ENCODE peak calls at places on chromosome 9, in nine cellular contexts. V, C, G, J, S, F, Y, P and I are unnamed samples.

GRCh38 chr9:136358016-136358415 is 5.5 kb downstream of the DNLZ start:
- DNase-seq in V (no peak), C (no peak), G (no peak), J (no peak), S (no peak), F (no peak), Y (no peak), P (no peak), I (no peak)

GRCh38 chr9:133252301-133252776 is 22.7 kb downstream of the ABO start:
- DNase-seq in V (peak), C (no peak), G (no peak), J (no peak), S (peak), F (peak), Y (no peak), P (no peak), I (no peak)

GRCh38 chr9:130938184-130938651 is 829 bp downstream of the FIBCD1 start:
- DNase-seq in V (no peak), C (peak), G (no peak), J (no peak), S (no peak), F (no peak), Y (no peak), P (no peak), I (no peak)

GRCh38 chr9:89433826-89434225 is 64.1 kb downstream of the SEMA4D start:
- DNase-seq in V (no peak), C (no peak), G (no peak), J (no peak), S (no peak), F (no peak), Y (peak), P (no peak), I (no peak)

GRCh38 chr9:68747043-68747533 is 42.0 kb downstream of the PIP5K1B start:
- DNase-seq in V (no peak), C (no peak), G (no peak), J (no peak), S (peak), F (no peak), Y (no peak), P (no peak), I (no peak)

GRCh38 chr9:16611969-16612368 is 258.5 kb downstream of the BNC2 start:
- DNase-seq in V (no peak), C (no peak), G (no peak), J (no peak), S (no peak), F (no peak), Y (peak), P (no peak), I (no peak)

GRCh38 chr9:70888471-70888870 is 232.9 kb downstream of the TRPM3 start:
- DNase-seq in V (no peak), C (no peak), G (no peak), J (no peak), S (no peak), F (no peak), Y (no peak), P (no peak), I (no peak)

GRCh38 chr9:97786341-97786740 is 66.7 kb upstream of the FOXE1 start:
- DNase-seq in V (no peak), C (no peak), G (no peak), J (no peak), S (no peak), F (peak), Y (peak), P (no peak), I (no peak)

GRCh38 chr9:128913995-128914772 is 6.6 kb upstream of the PHYHD1 start:
- DNase-seq in V (no peak), C (no peak), G (no peak), J (no peak), S (no peak), F (no peak), Y (no peak), P (no peak), I (no peak)

GRCh38 chr9:113541019-113541900 is 77.7 kb downstream of the RGS3 start:
- DNase-seq in V (peak), C (peak), G (no peak), J (no peak), S (peak), F (peak), Y (peak), P (no peak), I (no peak)

GRCh38 chr9:106798021-106798799 is 64.8 kb upstream of the ZNF462 start:
- DNase-seq in V (no peak), C (no peak), G (no peak), J (no peak), S (no peak), F (no peak), Y (no peak), P (no peak), I (no peak)

GRCh38 chr9:73269430-73270101 is 117.9 kb downstream of the ANXA1 start:
- DNase-seq in V (no peak), C (no peak), G (no peak), J (peak), S (peak), F (peak), Y (peak), P (no peak), I (no peak)

GRCh38 chr9:106400950-106401349 is 462.0 kb upstream of the ZNF462 start:
- DNase-seq in V (no peak), C (no peak), G (no peak), J (no peak), S (peak), F (no peak), Y (no peak), P (no peak), I (no peak)

GRCh38 chr9:133075925-133076324 is 14.1 kb downstream of the CEL start:
- DNase-seq in V (no peak), C (no peak), G (peak), J (no peak), S (no peak), F (no peak), Y (peak), P (no peak), I (no peak)

GRCh38 chr9:106869458-106869857 is 6.5 kb downstream of the ZNF462 start:
- DNase-seq in V (no peak), C (no peak), G (peak), J (no peak), S (no peak), F (no peak), Y (peak), P (no peak), I (no peak)

GRCh38 chr9:135332979-135333748 is 146.4 kb upstream of the PPP1R26 start:
- DNase-seq in V (no peak), C (no peak), G (no peak), J (no peak), S (no peak), F (no peak), Y (no peak), P (no peak), I (no peak)

GRCh38 chr9:123339666-123340414 is 16.2 kb upstream of the CRB2 start:
- DNase-seq in V (no peak), C (no peak), G (no peak), J (no peak), S (no peak), F (no peak), Y (no peak), P (no peak), I (no peak)

GRCh38 chr9:95048225-95049087 is 269.1 kb downstream of the FANCC start:
- DNase-seq in V (peak), C (peak), G (peak), J (no peak), S (peak), F (no peak), Y (peak), P (peak), I (no peak)

GRCh38 chr9:74277532-74277931 is 219.6 kb upstream of the RORB start:
- DNase-seq in V (no peak), C (no peak), G (no peak), J (no peak), S (peak), F (no peak), Y (no peak), P (peak), I (peak)

GRCh38 chr9:125540497-125540896 is 166.5 kb downstream of the MAPKAP1 start:
- DNase-seq in V (no peak), C (no peak), G (no peak), J (peak), S (no peak), F (no peak), Y (peak), P (no peak), I (no peak)

GRCh38 chr9:134704499-134704898 is 62.9 kb downstream of the COL5A1 start:
- DNase-seq in V (no peak), C (no peak), G (no peak), J (no peak), S (no peak), F (no peak), Y (no peak), P (no peak), I (no peak)

GRCh38 chr9:95605826-95606555 is 89.2 kb upstream of the PTCH1 start:
- DNase-seq in V (no peak), C (no peak), G (no peak), J (no peak), S (no peak), F (no peak), Y (no peak), P (no peak), I (no peak)

GRCh38 chr9:94445846-94446245 is 109.0 kb upstream of the PCAT7 start:
- DNase-seq in V (no peak), C (no peak), G (no peak), J (no peak), S (no peak), F (no peak), Y (no peak), P (no peak), I (no peak)

GRCh38 chr9:127049044-127049443 is 73.4 kb downstream of the ANGPTL2 start:
- DNase-seq in V (peak), C (no peak), G (peak), J (peak), S (no peak), F (no peak), Y (peak), P (no peak), I (no peak)

GRCh38 chr9:29213374-29214161 is 1640.3 kb upstream of the C9orf72 start:
- DNase-seq in V (peak), C (peak), G (no peak), J (no peak), S (no peak), F (no peak), Y (no peak), P (no peak), I (no peak)

GRCh38 chr9:131043097-131043496 is 34.1 kb downstream of the LAMC3 start:
- DNase-seq in V (no peak), C (no peak), G (no peak), J (no peak), S (no peak), F (no peak), Y (no peak), P (no peak), I (no peak)

GRCh38 chr9:134602547-134603362 is 38.8 kb upstream of the COL5A1 start:
- DNase-seq in V (no peak), C (no peak), G (peak), J (no peak), S (no peak), F (peak), Y (peak), P (no peak), I (no peak)

DNA sequence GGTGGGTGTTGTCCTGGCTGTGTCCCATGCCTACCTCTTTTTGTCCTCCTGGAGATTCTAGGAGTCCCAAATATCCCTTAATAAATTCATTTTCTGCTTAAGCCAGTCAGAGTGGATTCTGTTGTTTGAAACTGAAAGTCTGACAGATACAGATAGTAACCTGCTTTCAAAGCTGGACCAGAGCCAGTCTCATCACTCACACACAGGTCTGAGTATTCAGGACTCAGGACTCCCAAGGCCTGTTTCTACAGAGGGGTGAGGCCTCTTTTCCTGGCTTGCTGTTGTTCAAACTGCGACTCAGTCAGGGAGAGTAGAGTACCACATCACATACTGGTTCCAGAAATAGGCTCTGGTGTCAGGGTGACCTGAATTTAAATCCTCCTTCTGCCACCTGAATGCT is 190.1 kb downstream of the PAX5 start:
- DNase-seq in V (no peak), C (no peak), G (no peak), J (peak), S (no peak), F (no peak), Y (no peak), P (no peak), I (no peak)
- H3K27ac ChIP-seq in V (no peak), C (no peak), G (no peak), J (no peak), S (no peak), F (no peak), Y (no peak), P (no peak), I (no peak)

GRCh38 chr9:91100878-91101450 is 260.8 kb downstream of the AUH start:
- DNase-seq in V (no peak), C (peak), G (peak), J (no peak), S (no peak), F (no peak), Y (no peak), P (no peak), I (no peak)

GRCh38 chr9:91101598-91102168 is 260.0 kb downstream of the AUH start:
- DNase-seq in V (peak), C (no peak), G (no peak), J (no peak), S (peak), F (no peak), Y (no peak), P (peak), I (peak)

GRCh38 chr9:91099471-91099870 is 262.2 kb downstream of the AUH start:
- DNase-seq in V (no peak), C (no peak), G (no peak), J (no peak), S (no peak), F (no peak), Y (no peak), P (no peak), I (no peak)

GRCh38 chr9:91098203-91098602 is 263.5 kb downstream of the AUH start:
- DNase-seq in V (no peak), C (no peak), G (no peak), J (no peak), S (no peak), F (no peak), Y (no peak), P (no peak), I (no peak)

GRCh38 chr9:91102269-91102668 is 259.4 kb downstream of the AUH start:
- DNase-seq in V (no peak), C (no peak), G (no peak), J (no peak), S (no peak), F (no peak), Y (no peak), P (no peak), I (no peak)
- H3K27ac ChIP-seq in V (no peak), C (no peak), G (no peak), J (no peak), S (no peak), F (no peak), Y (no peak), P (no peak), I (no peak)

GRCh38 chr9:82553654-82554366 is 509.1 kb downstream of the RASEF start:
- DNase-seq in V (no peak), C (no peak), G (no peak), J (no peak), S (no peak), F (no peak), Y (peak), P (no peak), I (no peak)
- H3K27ac ChIP-seq in V (peak), C (no peak), G (no peak), J (no peak), S (no peak), F (no peak), Y (no peak), P (no peak), I (no peak)

DNA sequence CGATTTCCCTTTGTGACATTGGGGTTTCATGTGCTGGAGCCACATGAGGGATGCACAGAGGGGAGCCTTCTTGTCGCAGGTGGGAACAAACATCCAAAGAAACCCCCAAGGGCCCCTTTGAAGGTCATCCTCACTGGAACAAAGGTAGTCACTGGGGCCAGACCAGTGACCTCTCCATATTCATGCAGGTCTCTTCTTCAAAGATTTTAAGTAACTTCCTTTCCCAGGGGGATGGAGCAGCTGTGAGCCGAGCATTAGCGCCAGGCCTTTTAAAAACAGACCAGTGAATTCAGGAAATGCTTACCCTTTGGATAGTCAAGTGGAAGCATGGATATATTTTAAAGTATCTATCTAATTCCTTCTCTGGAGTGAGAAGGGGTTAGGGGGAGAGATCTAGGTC is 33.0 kb downstream of the DAPK1 start:
- DNase-seq in V (no peak), C (no peak), G (no peak), J (no peak), S (no peak), F (no peak), Y (no peak), P (no peak), I (no peak)
- H3K27ac ChIP-seq in V (no peak), C (no peak), G (no peak), J (no peak), S (no peak), F (no peak), Y (no peak), P (no peak), I (no peak)

GRCh38 chr9:121732886-121733285 is 81.5 kb downstream of the DAB2IP start:
- DNase-seq in V (no peak), C (no peak), G (no peak), J (no peak), S (no peak), F (no peak), Y (no peak), P (no peak), I (no peak)

GRCh38 chr9:121731090-121731489 is 79.7 kb downstream of the DAB2IP start:
- DNase-seq in V (no peak), C (no peak), G (no peak), J (no peak), S (no peak), F (no peak), Y (no peak), P (no peak), I (no peak)

GRCh38 chr9:121734465-121734864 is 83.0 kb downstream of the DAB2IP start:
- DNase-seq in V (no peak), C (no peak), G (no peak), J (no peak), S (no peak), F (no peak), Y (peak), P (no peak), I (no peak)

GRCh38 chr9:121731919-121732318 is 80.5 kb downstream of the DAB2IP start:
- DNase-seq in V (no peak), C (no peak), G (no peak), J (no peak), S (no peak), F (no peak), Y (peak), P (no peak), I (no peak)

DNA sequence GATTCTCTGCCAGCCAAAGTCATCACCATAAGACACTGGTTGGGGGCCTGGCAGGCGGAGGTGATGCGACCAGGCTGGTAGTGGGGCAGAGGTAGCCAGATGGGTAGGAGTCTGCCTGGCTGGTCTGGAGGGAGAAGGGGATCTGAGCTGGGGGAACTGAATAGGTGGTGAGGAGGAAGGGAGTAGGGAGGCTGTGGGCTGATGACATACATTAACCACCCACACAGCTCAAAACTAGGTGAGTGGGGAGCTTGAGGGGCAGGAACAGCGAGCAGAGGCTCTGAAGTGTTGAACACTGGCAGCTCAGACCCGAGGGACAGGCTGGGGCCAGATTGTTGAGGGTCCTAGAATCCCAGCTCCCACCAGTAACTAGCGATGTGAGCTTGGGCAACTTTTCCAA is 80.9 kb downstream of the DAB2IP start:
- DNase-seq in V (no peak), C (no peak), G (no peak), J (no peak), S (no peak), F (no peak), Y (no peak), P (no peak), I (no peak)
- H3K27ac ChIP-seq in V (peak), C (no peak), G (no peak), J (no peak), S (peak), F (no peak), Y (no peak), P (no peak), I (no peak)

DNA sequence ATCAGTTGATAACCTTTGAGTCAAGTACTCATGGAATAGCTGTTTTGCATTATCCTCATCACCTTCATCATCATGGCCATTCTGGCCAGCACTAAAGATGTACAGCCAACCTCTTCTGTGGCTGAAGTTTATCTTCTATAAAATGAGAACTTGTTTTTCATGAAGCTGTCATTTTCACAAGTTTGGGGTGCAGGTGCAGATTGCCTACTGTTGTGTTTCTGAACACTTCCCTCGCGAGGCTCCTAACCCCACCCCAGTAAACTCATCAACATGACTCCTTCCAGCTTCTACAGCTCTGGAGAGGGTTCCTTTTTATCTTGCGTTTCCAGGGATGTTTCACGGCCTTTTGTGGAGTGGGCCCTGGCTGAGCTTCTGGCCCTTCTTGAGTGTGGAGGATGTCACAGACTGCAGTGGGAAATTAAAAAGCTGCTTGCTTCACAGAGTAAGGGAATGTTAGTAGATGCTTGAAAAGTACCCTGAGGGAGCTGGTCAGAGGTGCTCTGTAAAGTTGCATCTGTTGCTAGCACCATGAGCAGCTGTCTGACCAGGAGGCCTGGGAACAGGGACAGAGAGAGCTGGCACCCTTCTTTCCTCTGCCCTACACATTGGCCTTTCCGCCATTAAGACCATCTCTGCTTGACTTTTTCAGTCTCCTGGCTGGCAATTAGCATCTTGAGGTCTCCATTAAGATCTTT is 24.9 kb downstream of the SYK start:
- DNase-seq in V (no peak), C (no peak), G (no peak), J (no peak), S (no peak), F (no peak), Y (no peak), P (no peak), I (no peak)
- H3K27ac ChIP-seq in V (no peak), C (no peak), G (no peak), J (no peak), S (peak), F (no peak), Y (no peak), P (no peak), I (no peak)